ENCODE peak calls at places on chromosomes 1 and 21, in eight cellular contexts. M, K, B, T, W, P, X and I are unnamed samples.

GRCh38 chr1:24911651-24912144 is 18.4 kb downstream of the RUNX3 start:
- DNase-seq in M (no peak), K (no peak), B (no peak), T (no peak), W (no peak), P (no peak), X (no peak), I (no peak)

GRCh38 chr1:37035828-37036666 is 1.7 kb upstream of the GRIK3 start:
- DNase-seq in M (no peak), K (no peak), B (peak; percentile 16), T (no peak), W (no peak), P (no peak), X (no peak), I (no peak)

GRCh38 chr21:20698585-20698984 is 299.6 kb upstream of the NCAM2 start:
- DNase-seq in M (no peak), K (no peak), B (no peak), T (no peak), W (no peak), P (no peak), X (no peak), I (no peak)

GRCh38 chr1:1601564-1602320 is 1.8 kb upstream of the FNDC10 start:
- DNase-seq in M (peak; percentile 64), K (peak; percentile 7), B (no peak), T (no peak), W (no peak), P (no peak), X (no peak), I (no peak)

GRCh38 chr1:10867914-10868598 is 71.6 kb upstream of the CASZ1 start:
- DNase-seq in M (peak; percentile 59), K (no peak), B (no peak), T (no peak), W (no peak), P (no peak), X (no peak), I (no peak)

GRCh38 chr1:30376054-30376453 is 347.3 kb downstream of the MATN1 start:
- DNase-seq in M (peak; percentile 41), K (no peak), B (no peak), T (no peak), W (no peak), P (no peak), X (no peak), I (no peak)

GRCh38 chr1:15850450-15851079 is 3.1 kb downstream of the SPEN start:
- DNase-seq in M (no peak), K (peak; percentile 51), B (no peak), T (no peak), W (no peak), P (no peak), X (no peak), I (no peak)

GRCh38 chr1:11731719-11732283 is 4.1 kb upstream of the AGTRAP start:
- DNase-seq in M (peak; percentile 80), K (peak; percentile 48), B (no peak), T (no peak), W (peak; percentile 70), P (peak; percentile 45), X (peak; percentile 10), I (no peak)

GRCh38 chr1:183830389-183830788 is 25.5 kb downstream of the RGL1 start:
- DNase-seq in M (no peak), K (no peak), B (no peak), T (no peak), W (no peak), P (no peak), X (no peak), I (no peak)

GRCh38 chr1:42385283-42385682 is 4.7 kb downstream of the RIMKLA start:
- DNase-seq in M (no peak), K (no peak), B (no peak), T (no peak), W (peak; percentile 15), P (no peak), X (peak; percentile 38), I (no peak)

GRCh38 chr1:81670997-81671396 is 129.7 kb upstream of the ADGRL2 start:
- DNase-seq in M (no peak), K (no peak), B (no peak), T (no peak), W (no peak), P (no peak), X (no peak), I (no peak)
- H3K27ac ChIP-seq in M (no peak overlapping the region), K (no peak overlapping the region), B (no peak overlapping the region), T (no peak overlapping the region), W (no peak overlapping the region), P (no peak overlapping the region), X (no peak overlapping the region), I (no peak overlapping the region)

GRCh38 chr1:179995576-179995975 is 41.0 kb downstream of the CEP350 start:
- DNase-seq in M (no peak), K (no peak), B (no peak), T (no peak), W (no peak), P (no peak), X (no peak), I (no peak)
- H3K36me3 ChIP-seq in M (peaks cover 38% of the 10 kb centered on the region), K (no peaks in the 10 kb centered on the region), B (peaks cover 66% of the 10 kb centered on the region), T (peaks cover 15% of the 10 kb centered on the region), W (peaks cover 10% of the 10 kb centered on the region), P (peaks cover 7% of the 10 kb centered on the region), X (no peaks in the 10 kb centered on the region), I (peaks cover 42% of the 10 kb centered on the region)

GRCh38 chr1:204441558-204441957 is 29.9 kb upstream of the PPP1R15B start:
- DNase-seq in M (no peak), K (no peak), B (no peak), T (no peak), W (no peak), P (no peak), X (no peak), I (no peak)
- H3K4me1 ChIP-seq in M (peaks cover 16% of the 10 kb centered on the region), K (peaks cover 13% of the 10 kb centered on the region), B (peaks cover 13% of the 10 kb centered on the region), T (peaks cover 46% of the 10 kb centered on the region), W (peaks cover 10% of the 10 kb centered on the region), P (no peaks in the 10 kb centered on the region), X (peaks cover 60% of the 10 kb centered on the region), I (no peaks in the 10 kb centered on the region)

DNA sequence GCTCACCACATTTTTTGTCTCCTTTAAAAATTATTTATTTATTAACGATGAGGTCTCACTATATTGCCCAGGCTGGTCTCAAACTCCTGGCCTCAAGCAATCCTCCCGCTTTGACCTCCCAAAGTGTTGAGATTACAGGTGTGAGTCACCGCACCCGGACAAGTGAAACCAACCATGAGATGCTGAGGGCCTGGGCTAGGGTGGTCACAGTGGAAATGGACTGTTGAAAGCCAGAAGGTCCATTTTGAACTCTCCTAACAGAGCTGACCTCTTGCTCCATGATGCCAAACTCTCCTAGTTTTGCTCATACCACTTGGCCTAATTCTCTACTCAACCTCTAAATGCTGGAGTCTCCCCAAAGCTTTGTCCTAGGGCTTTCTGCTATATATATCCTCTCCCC is 109.1 kb downstream of the SLC45A1 start:
- DNase-seq in M (no peak), K (no peak), B (peak; percentile 56), T (no peak), W (no peak), P (no peak), X (no peak), I (no peak)
- H3K27ac ChIP-seq in M (peak overlapping the region; percentile 17), K (no peak overlapping the region), B (peak overlapping the region; percentile 99), T (peak overlapping the region; percentile 59), W (no peak overlapping the region), P (no peak overlapping the region), X (no peak overlapping the region), I (peak overlapping the region; percentile 51)

GRCh38 chr1:92840600-92840999 is 8.8 kb downstream of the RPL5 start:
- DNase-seq in M (no peak), K (no peak), B (no peak), T (no peak), W (no peak), P (no peak), X (no peak), I (no peak)
- H3K36me3 ChIP-seq in M (peaks cover 88% of the 10 kb centered on the region), K (peaks cover 17% of the 10 kb centered on the region), B (peaks cover 97% of the 10 kb centered on the region), T (peaks cover 16% of the 10 kb centered on the region), W (peaks cover 47% of the 10 kb centered on the region), P (peaks cover 25% of the 10 kb centered on the region), X (peaks cover 79% of the 10 kb centered on the region), I (peaks cover 54% of the 10 kb centered on the region)

GRCh38 chr1:21763236-21763635 is 19.7 kb downstream of the USP48 start:
- DNase-seq in M (no peak), K (no peak), B (peak; percentile 14), T (no peak), W (no peak), P (no peak), X (no peak), I (no peak)
- H3K4me1 ChIP-seq in M (peaks cover 31% of the 10 kb centered on the region), K (peaks cover 31% of the 10 kb centered on the region), B (peaks cover 64% of the 10 kb centered on the region), T (peaks cover 21% of the 10 kb centered on the region), W (peaks cover 10% of the 10 kb centered on the region), P (peaks cover 14% of the 10 kb centered on the region), X (peaks cover 30% of the 10 kb centered on the region), I (no peaks in the 10 kb centered on the region)

GRCh38 chr1:230153655-230154296 is 86.7 kb downstream of the GALNT2 start:
- DNase-seq in M (no peak), K (no peak), B (no peak), T (no peak), W (peak; percentile 61), P (no peak), X (no peak), I (no peak)
- H3K27ac ChIP-seq in M (peak overlapping the region; percentile 75), K (peak overlapping the region; percentile 14), B (no peak overlapping the region), T (peak overlapping the region; percentile 19), W (no peak overlapping the region), P (peak overlapping the region; percentile 68), X (no peak overlapping the region), I (no peak overlapping the region)

GRCh38 chr1:3883194-3883920 is 16.7 kb downstream of the C1orf174 start:
- DNase-seq in M (no peak), K (no peak), B (no peak), T (no peak), W (no peak), P (no peak), X (no peak), I (no peak)
- H3K36me3 ChIP-seq in M (peaks cover 39% of the 10 kb centered on the region), K (no peaks in the 10 kb centered on the region), B (peaks cover 69% of the 10 kb centered on the region), T (peaks cover 39% of the 10 kb centered on the region), W (peaks cover 32% of the 10 kb centered on the region), P (peaks cover 42% of the 10 kb centered on the region), X (peaks cover 42% of the 10 kb centered on the region), I (peaks cover 71% of the 10 kb centered on the region)